ENCODE peak calls at places on chromosomes 4 and X, in seven cellular contexts. B is A549; J is activated CD4-positive, alpha-beta T cell treated with anti-CD3 and anti-CD28 coated beads, Interleukin-2, amount 50 U/mL, for 1 hour; U is HFFc6; M is H9; T is HS-5; Y is stimulated activated CD4-positive, alpha-beta T cell treated with anti-CD3 and anti-CD28 coated beads, Interleukin-1b, Interleukin-23, amount 100 ng/mL, for 24 hours. K is an unnamed sample.

GRCh38 chr4:2340272-2341061 is 78.0 kb downstream of the ZFYVE28 start:
- DNase-seq in T (no peak), B (no peak), Y (no peak), J (no peak), M (peak), U (no peak), K (no peak)

GRCh38 chr4:7423801-7424552 is 10.8 kb downstream of the PSAPL1 start:
- DNase-seq in B (no peak), U (no peak), M (peak), T (no peak), Y (no peak), J (no peak), K (peak)

GRCh38 chrX:47579537-47579936 is 2.7 kb upstream of the TIMP1 start:
- DNase-seq in Y (no peak), M (no peak), T (no peak), U (peak), B (peak), J (no peak), K (no peak)

GRCh38 chrX:7801706-7802105 is 41.3 kb upstream of the VCX start:
- DNase-seq in U (no peak), J (no peak), B (no peak), Y (no peak), T (no peak), M (no peak), K (no peak)

GRCh38 chr4:7753931-7754465 is 185.7 kb downstream of the AFAP1 start:
- DNase-seq in M (no peak), U (no peak), T (no peak), J (no peak), B (no peak), Y (no peak), K (no peak)

GRCh38 chr4:137125011-137125410 is 407.3 kb downstream of the PCDH18 start:
- DNase-seq in M (no peak), J (no peak), T (peak), Y (no peak), B (peak), U (peak), K (peak)

GRCh38 chr4:152696764-152697250 is 17.0 kb upstream of the TMEM154 start:
- DNase-seq in U (no peak), J (peak), M (no peak), T (no peak), B (no peak), Y (peak), K (no peak)

GRCh38 chr4:112321768-112322684 is 24.9 kb downstream of the ALPK1 start:
- DNase-seq in M (peak), U (peak), Y (peak), B (peak), T (peak), J (peak), K (peak)

GRCh38 chr4:48047421-48047844 is 30.9 kb downstream of the NIPAL1 start:
- DNase-seq in B (no peak), M (no peak), Y (peak), U (no peak), J (peak), T (no peak), K (no peak)

GRCh38 chrX:34578237-34578636 is 78.8 kb downstream of the TMEM47 start:
- DNase-seq in U (peak), J (no peak), Y (no peak), B (peak), T (no peak), M (no peak), K (peak)

GRCh38 chr4:24514808-24515207 is 69.5 kb downstream of the DHX15 start:
- DNase-seq in Y (no peak), B (no peak), U (no peak), J (no peak), M (no peak), T (no peak), K (no peak)

GRCh38 chr4:53450773-53451172 is 73.3 kb downstream of the FIP1L1 start:
- DNase-seq in T (no peak), Y (no peak), J (no peak), B (peak), U (peak), M (peak), K (no peak)

GRCh38 chrX:49257074-49257790 is 7.3 kb downstream of the FOXP3 start:
- DNase-seq in U (no peak), M (no peak), Y (no peak), J (no peak), T (no peak), B (no peak), K (no peak)

GRCh38 chr4:101356928-101357327 is 9.6 kb upstream of the PPP3CA start:
- DNase-seq in U (peak), J (no peak), Y (no peak), B (peak), M (no peak), T (peak), K (no peak)

GRCh38 chr4:68962868-68963267 is 11.3 kb upstream of the UGT2A3 start:
- DNase-seq in Y (no peak), T (no peak), U (no peak), J (no peak), M (no peak), B (no peak), K (no peak)

K was measured in T47D.